ENCODE peak calls at places on chromosome 12, in six cellular contexts. U, I, P, E, Q and F are unnamed samples.

GRCh38 chr12:57740656-57741412 is 2.3 kb upstream of the AGAP2 start:
- DNase-seq in U (no peak), I (peak; percentile 58), P (peak; percentile 59), E (no peak), Q (no peak), F (peak; percentile 75)

GRCh38 chr12:11836282-11836963 is 186.9 kb downstream of the ETV6 start:
- DNase-seq in U (no peak), I (peak; percentile 71), P (no peak), E (no peak), Q (no peak), F (no peak)

GRCh38 chr12:12305568-12306300 is 38.9 kb upstream of the LRP6 start:
- DNase-seq in U (no peak), I (no peak), P (no peak), E (peak; percentile 8), Q (no peak), F (no peak)

GRCh38 chr12:121391619-121392324 is 8.1 kb upstream of the RNF34 start:
- DNase-seq in U (no peak), I (peak; percentile 38), P (no peak), E (peak; percentile 83), Q (no peak), F (no peak)

GRCh38 chr12:3600951-3601350 is 109.9 kb downstream of the PRMT8 start:
- DNase-seq in U (no peak), I (no peak), P (no peak), E (no peak), Q (no peak), F (no peak)

GRCh38 chr12:104578453-104578852 is 121.7 kb downstream of the CHST11 start:
- DNase-seq in U (no peak), I (no peak), P (no peak), E (peak; percentile 89), Q (no peak), F (no peak)

GRCh38 chr12:113239288-113239771 is 18.1 kb downstream of the TPCN1 start:
- DNase-seq in U (no peak), I (peak; percentile 53), P (no peak), E (no peak), Q (no peak), F (no peak)

GRCh38 chr12:108357834-108358579 is 18.9 kb upstream of the CMKLR1 start:
- DNase-seq in U (no peak), I (no peak), P (no peak), E (no peak), Q (no peak), F (no peak)

GRCh38 chr12:42873401-42873800 is 283.9 kb upstream of the PRICKLE1 start:
- DNase-seq in U (no peak), I (no peak), P (no peak), E (peak; percentile 51), Q (no peak), F (no peak)

GRCh38 chr12:33438890-33439586 is 581 bp downstream of the SYT10 start:
- DNase-seq in U (peak; percentile 64), I (no peak), P (no peak), E (peak; percentile 34), Q (peak; percentile 2), F (no peak)

GRCh38 chr12:52022841-52023181 is 16.1 kb downstream of the TAMALIN start:
- DNase-seq in U (peak; percentile 68), I (peak; percentile 64), P (no peak), E (no peak), Q (no peak), F (no peak)

GRCh38 chr12:115070313-115070712 is 386.3 kb upstream of the TBX3 start:
- DNase-seq in U (no peak), I (no peak), P (no peak), E (no peak), Q (no peak), F (no peak)

GRCh38 chr12:97968641-97969171 is 506.1 kb downstream of the RMST start:
- DNase-seq in U (peak; percentile 17), I (no peak), P (no peak), E (no peak), Q (no peak), F (no peak)